ENCODE peak calls at places on chromosomes 1 and 21, in five cellular contexts. V, A, J, S and C are unnamed samples.

GRCh38 chr21:35050348-35051286 is 1.5 kb upstream of the RUNX1 start:
- DNase-seq in V (no peak), A (no peak), J (peak; percentile 39), S (no peak), C (no peak)

GRCh38 chr1:39984951-39985350 is 30.0 kb downstream of the MFSD2A start:
- DNase-seq in V (no peak), A (no peak), J (no peak), S (no peak), C (no peak)

GRCh38 chr1:112388436-112388835 is 7.6 kb upstream of the CTTNBP2NL start:
- DNase-seq in V (no peak), A (no peak), J (peak; percentile 68), S (no peak), C (no peak)

GRCh38 chr1:24567792-24568388 is 12.0 kb downstream of the NCMAP start:
- DNase-seq in V (no peak), A (no peak), J (no peak), S (no peak), C (no peak)

GRCh38 chr21:46117586-46118304 is 19.8 kb downstream of the COL6A2 start:
- DNase-seq in V (peak; percentile 17), A (no peak), J (no peak), S (no peak), C (no peak)

GRCh38 chr1:239112092-239112491 is 274.3 kb upstream of the CHRM3 start:
- DNase-seq in V (no peak), A (no peak), J (no peak), S (no peak), C (no peak)

GRCh38 chr1:211579434-211580302 is 707 bp upstream of the SLC30A1 start:
- DNase-seq in V (no peak), A (no peak), J (peak; percentile 70), S (no peak), C (no peak)

GRCh38 chr1:51898090-51898734 is 19.7 kb upstream of the NRDC start:
- DNase-seq in V (no peak), A (no peak), J (peak; percentile 92), S (no peak), C (no peak)

GRCh38 chr1:97137862-97138514 is 416.4 kb downstream of the PTBP2 start:
- DNase-seq in V (no peak), A (no peak), J (peak; percentile 85), S (no peak), C (peak; percentile 3)

GRCh38 chr1:59522925-59523505 is 226.1 kb downstream of the FGGY start:
- DNase-seq in V (no peak), A (no peak), J (no peak), S (no peak), C (no peak)